ENCODE peak calls at places on chromosomes 13 and 19, in four cellular contexts. J is neural progenitor cell, L is HFFc6, T is lower lobe of right lung. I is an unnamed sample.

GRCh38 chr13:25752957-25753540 is 298.8 kb downstream of the SHISA2 start:
- DNase-seq in J (no peak), L (no peak), T (no peak), I (peak; percentile 68)

GRCh38 chr13:90447735-90448103 is 899.8 kb upstream of the MIR17HG start:
- DNase-seq in J (peak; percentile 11), L (peak; percentile 61), T (no peak), I (no peak)

GRCh38 chr13:43698743-43699142 is 88.0 kb downstream of the ENOX1 start:
- DNase-seq in J (no peak), L (peak; percentile 24), T (no peak), I (no peak)

GRCh38 chr13:29935309-29935981 is 85.0 kb upstream of the UBL3 start:
- DNase-seq in J (no peak), L (no peak), T (peak; percentile 59), I (no peak)

GRCh38 chr13:108919036-108919907 is 289.9 kb downstream of the MYO16 start:
- DNase-seq in J (no peak), L (no peak), T (no peak), I (no peak)

GRCh38 chr19:30896551-30896950 is 452.7 kb downstream of the TSHZ3 start:
- DNase-seq in J (no peak), L (no peak), T (no peak), I (no peak)

GRCh38 chr19:11296264-11296663 is 304 bp downstream of the TSPAN16 start:
- DNase-seq in J (no peak), L (no peak), T (no peak), I (peak; percentile 54)

GRCh38 chr19:7497292-7497691 is 8.5 kb upstream of the PEX11G start:
- DNase-seq in J (peak; percentile 72), L (no peak), T (no peak), I (no peak)

GRCh38 chr19:33440682-33441081 is 67.2 kb downstream of the CEBPG start:
- DNase-seq in J (no peak), L (no peak), T (peak; percentile 21), I (peak; percentile 13)

GRCh38 chr19:55465460-55466245 is 1.1 kb upstream of the C19orf85 start:
- DNase-seq in J (no peak), L (no peak), T (no peak), I (no peak)

GRCh38 chr19:21608571-21608970 is 103.2 kb downstream of the ZNF429 start:
- DNase-seq in J (no peak), L (no peak), T (no peak), I (no peak)

GRCh38 chr19:41278478-41278877 is 14.3 kb downstream of the HNRNPUL1 start:
- DNase-seq in J (no peak), L (no peak), T (no peak), I (no peak)

GRCh38 chr19:49165111-49165750 is 7.6 kb downstream of the TRPM4 start:
- DNase-seq in J (no peak), L (no peak), T (no peak), I (peak; percentile 64)

GRCh38 chr13:64746845-64747244 is 2483.3 kb downstream of the PCDH9 start:
- DNase-seq in J (no peak), L (no peak), T (no peak), I (no peak)

I was measured in Right ventricle myocardium superior.